ENCODE peak calls at places on chromosomes 16 and 17, in nine cellular contexts. One of them, this sample, is unnamed.

GRCh38 chr17:63740464-63741181 is 976 bp downstream of the STRADA start:
- DNase-seq in mucosa of descending colon: no peak
- DNase-seq in OCI-LY7: peak; percentile 31
- DNase-seq in AG09319: no peak
- DNase-seq in tibial artery: no peak
- DNase-seq in GM23338: no peak
- DNase-seq in WERI-Rb-1: no peak
- DNase-seq in PC-9: no peak
- DNase-seq in PC-3: peak; percentile 51
- DNase-seq in this sample: peak; percentile 64

GRCh38 chr16:5206331-5206990 is 108.9 kb upstream of the EEF2KMT start:
- DNase-seq in mucosa of descending colon: no peak
- DNase-seq in OCI-LY7: no peak
- DNase-seq in AG09319: no peak
- DNase-seq in tibial artery: no peak
- DNase-seq in GM23338: no peak
- DNase-seq in WERI-Rb-1: no peak
- DNase-seq in PC-9: no peak
- DNase-seq in PC-3: no peak
- DNase-seq in this sample: no peak

GRCh38 chr16:79717324-79717848 is 116.8 kb upstream of the MAF start:
- DNase-seq in mucosa of descending colon: no peak
- DNase-seq in OCI-LY7: no peak
- DNase-seq in AG09319: no peak
- DNase-seq in tibial artery: no peak
- DNase-seq in GM23338: no peak
- DNase-seq in WERI-Rb-1: no peak
- DNase-seq in PC-9: no peak
- DNase-seq in PC-3: no peak
- DNase-seq in this sample: no peak

GRCh38 chr17:40417258-40417608 is 463 bp downstream of the TOP2A start:
- DNase-seq in mucosa of descending colon: no peak
- DNase-seq in OCI-LY7: peak; percentile 56
- DNase-seq in AG09319: no peak
- DNase-seq in tibial artery: no peak
- DNase-seq in GM23338: peak; percentile 60
- DNase-seq in WERI-Rb-1: peak; percentile 73
- DNase-seq in PC-9: no peak
- DNase-seq in PC-3: no peak
- DNase-seq in this sample: peak; percentile 29

GRCh38 chr16:31429314-31429713 is 1.2 kb upstream of the COX6A2 start:
- DNase-seq in mucosa of descending colon: no peak
- DNase-seq in OCI-LY7: no peak
- DNase-seq in AG09319: no peak
- DNase-seq in tibial artery: no peak
- DNase-seq in GM23338: no peak
- DNase-seq in WERI-Rb-1: no peak
- DNase-seq in PC-9: no peak
- DNase-seq in PC-3: no peak
- DNase-seq in this sample: no peak

GRCh38 chr17:30476726-30477082 is 504 bp upstream of the GOSR1 start:
- DNase-seq in mucosa of descending colon: peak; percentile 4
- DNase-seq in OCI-LY7: peak; percentile 11
- DNase-seq in AG09319: no peak
- DNase-seq in tibial artery: no peak
- DNase-seq in GM23338: peak; percentile 58
- DNase-seq in WERI-Rb-1: no peak
- DNase-seq in PC-9: no peak
- DNase-seq in PC-3: no peak
- DNase-seq in this sample: no peak

GRCh38 chr16:78298986-78299385 is 199.5 kb downstream of the WWOX start:
- DNase-seq in mucosa of descending colon: no peak
- DNase-seq in OCI-LY7: no peak
- DNase-seq in AG09319: no peak
- DNase-seq in tibial artery: no peak
- DNase-seq in GM23338: no peak
- DNase-seq in WERI-Rb-1: no peak
- DNase-seq in PC-9: no peak
- DNase-seq in PC-3: no peak
- DNase-seq in this sample: no peak

GRCh38 chr16:11955713-11956123 is 9.3 kb upstream of the TNFRSF17 start:
- DNase-seq in mucosa of descending colon: no peak
- DNase-seq in OCI-LY7: no peak
- DNase-seq in AG09319: peak; percentile 94
- DNase-seq in tibial artery: no peak
- DNase-seq in GM23338: no peak
- DNase-seq in WERI-Rb-1: no peak
- DNase-seq in PC-9: peak; percentile 56
- DNase-seq in PC-3: peak; percentile 88
- DNase-seq in this sample: peak; percentile 86

GRCh38 chr17:78146471-78146869 is 285 bp downstream of the C17orf99 start:
- DNase-seq in mucosa of descending colon: no peak
- DNase-seq in OCI-LY7: no peak
- DNase-seq in AG09319: no peak
- DNase-seq in tibial artery: no peak
- DNase-seq in GM23338: no peak
- DNase-seq in WERI-Rb-1: no peak
- DNase-seq in PC-9: no peak
- DNase-seq in PC-3: no peak
- DNase-seq in this sample: no peak

GRCh38 chr16:55955439-55955838 is 80.3 kb upstream of the CES5A start:
- DNase-seq in mucosa of descending colon: no peak
- DNase-seq in OCI-LY7: no peak
- DNase-seq in AG09319: no peak
- DNase-seq in tibial artery: no peak
- DNase-seq in GM23338: no peak
- DNase-seq in WERI-Rb-1: no peak
- DNase-seq in PC-9: no peak
- DNase-seq in PC-3: no peak
- DNase-seq in this sample: no peak

GRCh38 chr17:50147841-50148225 is 2.6 kb downstream of the PPP1R9B start:
- DNase-seq in mucosa of descending colon: no peak
- DNase-seq in OCI-LY7: no peak
- DNase-seq in AG09319: no peak
- DNase-seq in tibial artery: no peak
- DNase-seq in GM23338: no peak
- DNase-seq in WERI-Rb-1: no peak
- DNase-seq in PC-9: no peak
- DNase-seq in PC-3: no peak
- DNase-seq in this sample: no peak

DNA sequence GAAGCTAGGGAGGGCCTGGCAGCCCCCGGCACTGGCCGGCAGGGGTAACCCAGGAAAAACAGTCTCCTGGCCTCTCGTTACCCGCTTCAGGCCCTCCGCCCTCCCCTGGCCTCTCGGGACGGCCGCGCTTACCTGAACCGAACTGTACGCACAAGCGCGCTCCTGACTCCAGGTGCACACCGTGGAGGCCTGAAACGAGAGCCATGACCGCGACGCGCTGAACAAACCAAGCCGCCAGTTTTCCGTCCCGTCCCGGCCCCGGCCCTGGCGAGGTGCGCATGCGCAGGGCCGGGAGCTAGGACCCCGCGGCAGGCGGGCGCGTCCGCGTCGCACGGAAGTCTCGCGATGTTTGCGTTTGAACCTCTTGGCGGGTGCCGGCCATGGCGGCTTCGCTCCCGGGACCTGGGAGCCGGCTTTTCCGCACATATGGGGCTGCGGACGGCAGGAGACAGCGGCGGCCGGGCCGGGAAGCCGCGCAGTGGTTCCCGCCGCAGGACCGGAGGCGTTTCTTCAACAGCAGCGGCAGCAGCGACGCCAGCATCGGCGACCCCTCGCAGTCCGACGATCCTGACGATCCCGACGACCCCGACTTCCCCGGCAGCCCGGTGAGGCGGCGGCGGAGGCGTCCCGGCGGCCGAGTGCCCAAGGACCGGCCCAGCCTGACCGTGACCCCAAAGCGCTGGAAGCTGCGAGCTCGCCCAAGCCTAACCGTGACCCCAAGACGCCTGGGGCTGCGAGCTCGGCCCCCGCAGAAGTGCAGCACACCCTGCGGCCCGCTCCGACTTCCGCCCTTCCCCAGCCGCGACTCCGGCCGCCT is at the start of gene HASPIN:
- DNase-seq in mucosa of descending colon: peak; percentile 93
- DNase-seq in OCI-LY7: peak; percentile 98
- DNase-seq in AG09319: peak; percentile 61
- DNase-seq in tibial artery: peak; percentile 78
- DNase-seq in GM23338: peak; percentile 97
- DNase-seq in WERI-Rb-1: peak; percentile 91
- DNase-seq in PC-9: peak; percentile 91
- DNase-seq in PC-3: peak; percentile 92
- DNase-seq in this sample: peak; percentile 69
- TF ChIP-seq CTCF in mucosa of descending colon: peak; percentile 6
- TF ChIP-seq CTCF in OCI-LY7: peak; percentile 0
- TF ChIP-seq CTCF in AG09319: peak; percentile 21
- TF ChIP-seq CTCF in tibial artery: peak; percentile 23
- TF ChIP-seq CTCF in GM23338: no peak
- TF ChIP-seq CTCF in WERI-Rb-1: peak; percentile 37
- TF ChIP-seq CTCF in PC-9: peak; percentile 44
- TF ChIP-seq CTCF in PC-3: no peak
- TF ChIP-seq CTCF in this sample: peak; percentile 21

DNA sequence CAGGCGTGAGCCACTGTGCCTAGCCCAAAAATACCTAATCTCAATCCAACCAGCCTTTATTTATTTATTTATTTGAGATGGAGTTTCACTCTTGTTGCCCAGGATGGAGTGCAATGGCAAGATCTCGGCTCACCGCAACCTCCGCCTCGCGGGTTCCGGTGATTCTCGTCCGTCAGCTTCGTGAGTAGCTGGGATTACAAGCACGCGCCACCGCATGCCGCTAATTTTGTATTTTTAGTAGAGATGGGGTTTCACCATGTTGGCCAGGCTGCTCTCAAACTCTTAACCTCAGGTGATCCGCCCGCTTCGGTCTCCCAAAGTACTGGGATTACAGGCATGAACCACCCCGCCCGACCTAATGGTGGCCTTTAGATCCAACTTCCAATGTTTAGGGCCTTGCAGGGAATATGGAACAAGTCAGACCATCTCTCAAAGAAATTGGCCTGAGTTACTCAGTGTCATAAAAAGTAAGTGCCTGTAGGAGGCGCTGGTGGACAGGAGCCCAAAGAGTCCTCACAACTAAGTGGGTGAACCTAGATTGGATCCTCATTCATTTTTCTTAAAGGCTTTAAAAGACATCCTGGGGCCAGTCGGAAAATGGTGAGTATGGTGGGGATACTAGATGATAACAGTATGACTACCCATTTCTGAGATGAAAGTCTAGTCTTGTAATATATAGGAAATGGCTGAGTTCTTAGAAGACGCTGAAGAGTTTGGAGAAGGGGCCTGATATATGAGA is 4.6 kb downstream of the ZSCAN10 start:
- DNase-seq in mucosa of descending colon: peak; percentile 80
- DNase-seq in OCI-LY7: peak; percentile 62
- DNase-seq in AG09319: no peak
- DNase-seq in tibial artery: no peak
- DNase-seq in GM23338: peak; percentile 86
- DNase-seq in WERI-Rb-1: peak; percentile 43
- DNase-seq in PC-9: peak; percentile 31
- DNase-seq in PC-3: peak; percentile 54
- DNase-seq in this sample: peak; percentile 38
- TF ChIP-seq CTCF in mucosa of descending colon: peak; percentile 44
- TF ChIP-seq CTCF in OCI-LY7: peak; percentile 89
- TF ChIP-seq CTCF in AG09319: peak; percentile 42
- TF ChIP-seq CTCF in tibial artery: no peak
- TF ChIP-seq CTCF in GM23338: peak; percentile 84
- TF ChIP-seq CTCF in WERI-Rb-1: peak; percentile 77
- TF ChIP-seq CTCF in PC-9: peak; percentile 74
- TF ChIP-seq CTCF in PC-3: peak; percentile 66
- TF ChIP-seq CTCF in this sample: peak; percentile 66

GRCh38 chr17:16583781-16584180 is 14.8 kb upstream of the ZNF287 start:
- DNase-seq in mucosa of descending colon: no peak
- DNase-seq in OCI-LY7: no peak
- DNase-seq in AG09319: no peak
- DNase-seq in tibial artery: no peak
- DNase-seq in GM23338: no peak
- DNase-seq in WERI-Rb-1: no peak
- DNase-seq in PC-9: no peak
- DNase-seq in PC-3: no peak
- DNase-seq in this sample: no peak

GRCh38 chr17:16589097-16589969 is 20.3 kb upstream of the ZNF287 start:
- DNase-seq in mucosa of descending colon: peak; percentile 95
- DNase-seq in OCI-LY7: peak; percentile 74
- DNase-seq in AG09319: peak; percentile 48
- DNase-seq in tibial artery: peak; percentile 89
- DNase-seq in GM23338: peak; percentile 95
- DNase-seq in WERI-Rb-1: peak; percentile 90
- DNase-seq in PC-9: peak; percentile 94
- DNase-seq in PC-3: peak; percentile 92
- DNase-seq in this sample: peak; percentile 67

GRCh38 chr17:16585796-16586195 is 16.8 kb upstream of the ZNF287 start:
- DNase-seq in mucosa of descending colon: peak; percentile 4
- DNase-seq in OCI-LY7: no peak
- DNase-seq in AG09319: no peak
- DNase-seq in tibial artery: peak; percentile 49
- DNase-seq in GM23338: no peak
- DNase-seq in WERI-Rb-1: no peak
- DNase-seq in PC-9: no peak
- DNase-seq in PC-3: no peak
- DNase-seq in this sample: no peak

DNA sequence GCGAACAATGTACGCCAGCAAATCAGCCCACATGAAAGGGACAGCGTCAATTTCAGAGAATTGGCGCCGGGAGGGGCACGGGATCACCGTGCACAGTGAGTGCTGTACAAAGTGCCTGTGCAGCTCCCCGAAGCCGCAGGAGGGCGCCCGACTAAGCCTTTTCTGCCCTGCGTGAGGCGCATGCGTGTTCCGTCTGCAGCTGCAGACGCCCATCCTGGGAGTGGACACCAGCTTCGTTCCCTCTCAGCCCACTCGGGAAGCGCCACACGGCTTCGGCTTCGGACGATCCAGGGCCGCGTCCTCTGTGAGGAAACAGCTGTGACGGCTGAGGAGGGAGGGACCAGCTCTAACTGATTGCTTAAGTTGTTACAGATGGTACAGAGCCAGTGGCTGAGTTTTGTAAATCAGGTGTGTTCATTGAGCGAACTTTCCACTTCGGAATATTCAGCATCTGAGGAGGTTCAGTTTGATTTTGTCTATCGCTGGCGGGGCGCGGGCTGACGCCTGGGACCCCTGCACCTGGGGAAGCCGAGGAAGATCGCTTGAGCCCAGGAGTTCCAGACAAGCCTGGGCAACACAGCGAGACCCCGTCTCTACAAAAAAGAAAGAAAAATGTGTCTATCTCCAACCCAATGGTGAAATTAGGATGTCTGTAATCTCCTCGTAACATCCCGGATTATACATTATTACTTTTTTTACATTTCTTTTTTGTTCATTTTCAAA is 15.4 kb upstream of the ZNF287 start:
- DNase-seq in mucosa of descending colon: peak; percentile 93
- DNase-seq in OCI-LY7: peak; percentile 8
- DNase-seq in AG09319: peak; percentile 77
- DNase-seq in tibial artery: peak; percentile 91
- DNase-seq in GM23338: peak; percentile 95
- DNase-seq in WERI-Rb-1: peak; percentile 95
- DNase-seq in PC-9: peak; percentile 95
- DNase-seq in PC-3: peak; percentile 97
- DNase-seq in this sample: peak; percentile 69
- TF ChIP-seq CTCF in mucosa of descending colon: peak; percentile 97
- TF ChIP-seq CTCF in OCI-LY7: peak; percentile 61
- TF ChIP-seq CTCF in AG09319: peak; percentile 96
- TF ChIP-seq CTCF in tibial artery: peak; percentile 90
- TF ChIP-seq CTCF in GM23338: peak; percentile 94
- TF ChIP-seq CTCF in WERI-Rb-1: peak; percentile 99
- TF ChIP-seq CTCF in PC-9: peak; percentile 69
- TF ChIP-seq CTCF in PC-3: peak; percentile 96
- TF ChIP-seq CTCF in this sample: peak; percentile 96

GRCh38 chr16:425082-425718 is at the start of gene RAB11FIP3:
- DNase-seq in mucosa of descending colon: peak; percentile 85
- DNase-seq in OCI-LY7: peak; percentile 90
- DNase-seq in AG09319: peak; percentile 31
- DNase-seq in tibial artery: peak; percentile 81
- DNase-seq in GM23338: peak; percentile 86
- DNase-seq in WERI-Rb-1: peak; percentile 88
- DNase-seq in PC-9: peak; percentile 81
- DNase-seq in PC-3: peak; percentile 61
- DNase-seq in this sample: peak; percentile 37
- TF ChIP-seq CTCF in mucosa of descending colon: no peak
- TF ChIP-seq CTCF in OCI-LY7: no peak
- TF ChIP-seq CTCF in AG09319: peak; percentile 12
- TF ChIP-seq CTCF in tibial artery: no peak
- TF ChIP-seq CTCF in GM23338: peak; percentile 32
- TF ChIP-seq CTCF in WERI-Rb-1: peak; percentile 43
- TF ChIP-seq CTCF in PC-9: no peak
- TF ChIP-seq CTCF in PC-3: peak; percentile 29
- TF ChIP-seq CTCF in this sample: peak; percentile 46

This sample was measured in bronchial epithelial cell.